ENCODE peak calls at places on chromosomes 7 and 10, in ten cellular contexts. I is gastrocnemius medialis, G is ovary, B is tibial nerve, O is IMR-90, X is stomach, P is esophagus squamous epithelium, W is esophagus muscularis mucosa, A is transverse colon, T is Peyer's patch. K is an unnamed sample.

GRCh38 chr10:121665809-121666208 is 67.6 kb upstream of the FGFR2 start:
- DNase-seq in I (no peak), G (no peak), B (no peak), O (no peak), X (no peak), P (no peak), W (no peak), A (no peak), T (no peak), K (no peak)

GRCh38 chr10:21172774-21173432 is 275.8 kb upstream of the NEBL start:
- DNase-seq in I (no peak), G (no peak), B (peak; percentile 24), O (no peak), X (peak; percentile 32), P (no peak), W (no peak), A (peak; percentile 17), T (peak; percentile 50), K (peak; percentile 58)

GRCh38 chr10:62182171-62182570 is 86.5 kb downstream of the RTKN2 start:
- DNase-seq in I (no peak), G (no peak), B (no peak), O (no peak), X (no peak), P (no peak), W (no peak), A (no peak), T (no peak), K (no peak)

GRCh38 chr7:47884675-47885074 is 63.6 kb downstream of the PKD1L1 start:
- DNase-seq in I (peak; percentile 33), G (no peak), B (no peak), O (no peak), X (no peak), P (no peak), W (peak; percentile 79), A (no peak), T (no peak), K (no peak)

GRCh38 chr7:151416135-151416740 is 6.4 kb upstream of the WDR86 start:
- DNase-seq in I (no peak), G (no peak), B (no peak), O (no peak), X (no peak), P (no peak), W (no peak), A (no peak), T (no peak), K (no peak)

GRCh38 chr7:22574756-22575517 is 74.9 kb upstream of the STEAP1B start:
- DNase-seq in I (no peak), G (no peak), B (no peak), O (no peak), X (no peak), P (no peak), W (no peak), A (no peak), T (no peak), K (no peak)

GRCh38 chr7:100022621-100023020 is 7.2 kb downstream of the ZKSCAN1 start:
- DNase-seq in I (peak; percentile 62), G (no peak), B (no peak), O (no peak), X (peak; percentile 84), P (no peak), W (no peak), A (peak; percentile 77), T (peak; percentile 73), K (no peak)

GRCh38 chr10:116670706-116671105 is 50.0 kb downstream of the PNLIPRP2 start:
- DNase-seq in I (no peak), G (no peak), B (no peak), O (no peak), X (no peak), P (no peak), W (no peak), A (no peak), T (no peak), K (no peak)

GRCh38 chr7:139758388-139758787 is 19.4 kb downstream of the HIPK2 start:
- DNase-seq in I (no peak), G (no peak), B (no peak), O (no peak), X (no peak), P (no peak), W (no peak), A (peak; percentile 44), T (peak; percentile 72), K (no peak)
- TF ChIP-seq POLR2A in I (no peak), G (no peak), B (no peak), O (no peak), X (no peak), P (no peak), W (no peak), A (no peak), T (no peak), K (no peak)

GRCh38 chr7:137984181-137985041 is 17.5 kb downstream of the CREB3L2 start:
- DNase-seq in I (no peak), G (no peak), B (no peak), O (no peak), X (no peak), P (no peak), W (no peak), A (no peak), T (peak; percentile 68), K (no peak)

GRCh38 chr7:137983308-137984008 is 18.4 kb downstream of the CREB3L2 start:
- DNase-seq in I (peak; percentile 38), G (no peak), B (no peak), O (no peak), X (no peak), P (no peak), W (no peak), A (no peak), T (no peak), K (peak; percentile 32)

GRCh38 chr7:137981175-137981574 is 20.7 kb downstream of the CREB3L2 start:
- DNase-seq in I (no peak), G (no peak), B (no peak), O (no peak), X (no peak), P (no peak), W (no peak), A (no peak), T (no peak), K (no peak)

GRCh38 chr7:137980308-137980707 is 21.6 kb downstream of the CREB3L2 start:
- DNase-seq in I (no peak), G (no peak), B (no peak), O (no peak), X (no peak), P (no peak), W (no peak), A (no peak), T (no peak), K (no peak)

GRCh38 chr7:137981668-137982067 is 20.2 kb downstream of the CREB3L2 start:
- DNase-seq in I (no peak), G (no peak), B (no peak), O (no peak), X (no peak), P (no peak), W (no peak), A (peak; percentile 27), T (no peak), K (no peak)
- H3K4me1 ChIP-seq in I (peaks cover 30% of the 10 kb centered on the region), G (peaks cover 27% of the 10 kb centered on the region), B (peaks cover 100% of the 10 kb centered on the region), O (peaks cover 58% of the 10 kb centered on the region), X (peaks cover 99% of the 10 kb centered on the region), P (peaks cover 58% of the 10 kb centered on the region), W (peaks cover 99% of the 10 kb centered on the region), A (peaks cover 50% of the 10 kb centered on the region), T (peaks cover 28% of the 10 kb centered on the region), K (peaks cover 79% of the 10 kb centered on the region)

DNA sequence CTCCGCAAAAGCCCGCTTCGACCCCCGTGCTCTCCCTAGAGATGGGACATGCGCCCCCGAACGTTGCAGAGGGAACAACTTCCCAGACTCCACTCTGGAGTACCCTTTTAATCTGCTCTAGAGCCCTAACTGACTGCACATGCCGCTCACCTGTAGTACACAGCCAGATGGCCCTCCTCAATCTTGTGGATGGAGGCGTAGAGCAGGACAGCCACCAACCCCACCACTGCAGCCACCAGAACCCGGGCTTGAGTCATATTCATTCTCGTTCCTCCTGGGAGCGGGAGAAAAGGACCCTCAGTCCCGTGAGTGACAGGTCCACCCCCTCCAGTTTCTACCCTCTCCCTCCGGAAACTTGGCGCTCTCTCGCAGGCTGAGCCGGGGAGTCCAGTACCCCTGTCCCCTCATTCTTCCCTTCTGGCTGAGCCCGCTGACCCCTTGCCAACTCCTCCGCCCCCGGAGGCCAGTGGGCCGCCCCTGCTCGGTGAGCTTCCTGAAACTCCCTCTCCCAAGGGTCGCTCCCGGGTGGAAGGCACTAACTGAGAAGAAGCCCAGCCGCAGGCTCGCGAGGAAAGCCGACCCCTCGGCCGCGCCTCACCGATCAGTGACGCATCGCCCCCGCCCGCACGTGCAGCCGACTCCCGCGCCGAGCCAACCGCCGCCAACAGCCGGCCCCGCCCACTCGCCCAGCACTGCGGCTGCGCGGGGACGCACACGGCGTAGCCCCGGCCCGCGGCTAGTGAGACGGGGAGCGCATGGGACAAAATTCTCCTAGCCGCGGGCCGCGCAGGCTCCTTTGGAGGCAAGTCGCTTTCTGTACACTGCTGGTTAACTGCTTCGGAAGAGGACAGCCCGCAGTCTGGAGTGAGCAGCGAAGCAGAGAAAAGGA is at the start of gene ERLIN1:
- DNase-seq in I (peak; percentile 88), G (peak; percentile 92), B (peak; percentile 79), O (peak; percentile 87), X (peak; percentile 95), P (peak; percentile 63), W (peak; percentile 95), A (peak; percentile 95), T (peak; percentile 96), K (peak; percentile 93)
- TF ChIP-seq POLR2A in I (peak; percentile 83), G (peak; percentile 58), B (peak; percentile 73), O (peak; percentile 70), X (no peak), P (peak; percentile 76), W (peak; percentile 26), A (peak; percentile 85), T (peak; percentile 62), K (peak; percentile 62)

GRCh38 chr7:75626954-75627353 is 111.8 kb downstream of the HIP1 start:
- DNase-seq in I (no peak), G (no peak), B (no peak), O (no peak), X (no peak), P (no peak), W (no peak), A (no peak), T (no peak), K (peak; percentile 89)

GRCh38 chr7:75631711-75632110 is 107.0 kb downstream of the HIP1 start:
- DNase-seq in I (no peak), G (no peak), B (no peak), O (no peak), X (no peak), P (no peak), W (no peak), A (no peak), T (no peak), K (no peak)

GRCh38 chr7:75628055-75628454 is 110.7 kb downstream of the HIP1 start:
- DNase-seq in I (no peak), G (no peak), B (no peak), O (no peak), X (no peak), P (no peak), W (no peak), A (no peak), T (no peak), K (no peak)

GRCh38 chr7:75630549-75630948 is 108.2 kb downstream of the HIP1 start:
- DNase-seq in I (no peak), G (no peak), B (no peak), O (no peak), X (no peak), P (no peak), W (no peak), A (no peak), T (no peak), K (no peak)

DNA sequence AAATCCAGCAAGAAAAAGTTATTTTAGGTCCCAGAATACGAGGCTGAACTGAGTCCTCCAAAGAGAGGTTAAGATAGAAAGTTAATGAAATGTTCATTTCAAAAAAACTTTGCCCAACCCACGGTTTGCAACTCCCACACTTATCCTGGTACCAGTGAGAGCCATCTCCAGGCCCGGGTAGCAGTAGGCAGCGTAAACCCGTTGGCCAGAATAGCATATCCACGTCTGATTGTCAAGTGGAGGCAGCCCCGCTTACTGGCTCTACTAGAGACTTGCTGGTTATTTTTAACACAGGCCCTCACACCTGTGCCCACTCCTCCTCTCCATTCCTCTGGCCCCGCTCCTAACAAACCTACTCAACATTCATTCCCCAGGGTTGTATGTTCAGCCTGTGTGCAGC is 109.7 kb downstream of the HIP1 start:
- DNase-seq in I (no peak), G (no peak), B (no peak), O (no peak), X (no peak), P (no peak), W (no peak), A (no peak), T (no peak), K (peak; percentile 94)
- H3K4me1 ChIP-seq in I (no peaks in the 10 kb centered on the region), G (no peaks in the 10 kb centered on the region), B (peaks cover 6% of the 10 kb centered on the region), O (no peaks in the 10 kb centered on the region), X (peaks cover 5% of the 10 kb centered on the region), P (no peaks in the 10 kb centered on the region), W (peaks cover 4% of the 10 kb centered on the region), A (no peaks in the 10 kb centered on the region), T (no peaks in the 10 kb centered on the region), K (peaks cover 41% of the 10 kb centered on the region)